ENCODE peak calls at places on chromosomes 4 and X, in seven cellular contexts. S, M, V, T, I, G and H are unnamed samples.

GRCh38 chrX:7074135-7074907 is 73.2 kb upstream of the STS start:
- DNase-seq in S (no peak), M (no peak), V (no peak), T (no peak), I (no peak), G (no peak), H (no peak)

GRCh38 chr4:8084712-8085490 is 73.7 kb downstream of the ABLIM2 start:
- DNase-seq in S (peak; percentile 21), M (no peak), V (no peak), T (no peak), I (no peak), G (no peak), H (no peak)

GRCh38 chr4:13527983-13528822 is 16.1 kb downstream of the NKX3-2 start:
- DNase-seq in S (no peak), M (no peak), V (no peak), T (no peak), I (no peak), G (no peak), H (no peak)

GRCh38 chr4:87426865-87427517 is 4.6 kb downstream of the NUDT9 start:
- DNase-seq in S (no peak), M (no peak), V (no peak), T (no peak), I (no peak), G (no peak), H (no peak)

GRCh38 chr4:85210353-85210752 is 243.9 kb upstream of the WDFY3 start:
- DNase-seq in S (no peak), M (no peak), V (no peak), T (no peak), I (no peak), G (peak; percentile 86), H (no peak)

GRCh38 chr4:38663021-38663800 is 788 bp upstream of the KLF3 start:
- DNase-seq in S (no peak), M (no peak), V (no peak), T (no peak), I (no peak), G (no peak), H (peak; percentile 24)

GRCh38 chrX:117972681-117973080 is 143.9 kb downstream of the KLHL13 start:
- DNase-seq in S (no peak), M (no peak), V (no peak), T (no peak), I (no peak), G (no peak), H (no peak)

GRCh38 chrX:70554081-70554480 is 109.4 kb downstream of the DLG3 start:
- DNase-seq in S (no peak), M (peak; percentile 0), V (no peak), T (peak; percentile 6), I (no peak), G (peak; percentile 59), H (no peak)

GRCh38 chrX:24426921-24427746 is 38.0 kb upstream of the PDK3 start:
- DNase-seq in S (peak; percentile 23), M (no peak), V (no peak), T (peak; percentile 43), I (no peak), G (no peak), H (no peak)

GRCh38 chrX:147953976-147954375 is 27.2 kb upstream of the FMR1NB start:
- DNase-seq in S (no peak), M (no peak), V (no peak), T (no peak), I (no peak), G (no peak), H (no peak)

GRCh38 chr4:89299153-89299789 is 8.3 kb downstream of the GPRIN3 start:
- DNase-seq in S (peak; percentile 25), M (no peak), V (no peak), T (no peak), I (no peak), G (no peak), H (no peak)

GRCh38 chrX:125492439-125492838 is 172.8 kb downstream of the TEX13C start:
- DNase-seq in S (no peak), M (no peak), V (no peak), T (no peak), I (no peak), G (no peak), H (no peak)

GRCh38 chr4:7196731-7197130 is 4.4 kb downstream of the SORCS2 start:
- DNase-seq in S (no peak), M (no peak), V (no peak), T (no peak), I (no peak), G (peak; percentile 59), H (no peak)

GRCh38 chr4:83075271-83075670 is 39.3 kb downstream of the PLAC8 start:
- DNase-seq in S (no peak), M (no peak), V (no peak), T (no peak), I (no peak), G (no peak), H (no peak)

GRCh38 chr4:121376097-121376496 is 4.7 kb downstream of the QRFPR start:
- DNase-seq in S (no peak), M (no peak), V (no peak), T (no peak), I (no peak), G (no peak), H (no peak)

GRCh38 chr4:182382941-182383340 is 139.7 kb downstream of the TENM3 start:
- DNase-seq in S (no peak), M (no peak), V (no peak), T (no peak), I (no peak), G (no peak), H (no peak)

GRCh38 chr4:108141213-108142045 is 27.3 kb downstream of the LEF1 start:
- DNase-seq in S (no peak), M (no peak), V (no peak), T (no peak), I (no peak), G (no peak), H (no peak)

GRCh38 chrX:40933132-40934078 is 151.8 kb upstream of the USP9X start:
- DNase-seq in S (no peak), M (peak; percentile 41), V (peak; percentile 72), T (peak; percentile 44), I (no peak), G (peak; percentile 27), H (no peak)

GRCh38 chr4:173522160-173522873 is 7.7 kb downstream of the HAND2 start:
- DNase-seq in S (peak; percentile 73), M (peak; percentile 58), V (peak; percentile 81), T (peak; percentile 93), I (no peak), G (no peak), H (peak; percentile 59)

GRCh38 chr4:173520921-173521473 is 9.0 kb downstream of the HAND2 start:
- DNase-seq in S (no peak), M (no peak), V (no peak), T (no peak), I (no peak), G (no peak), H (no peak)

GRCh38 chr4:173521474-173522159 is 8.4 kb downstream of the HAND2 start:
- DNase-seq in S (no peak), M (no peak), V (no peak), T (no peak), I (no peak), G (no peak), H (no peak)

GRCh38 chr4:173524218-173525117 is 5.6 kb downstream of the HAND2 start:
- DNase-seq in S (no peak), M (no peak), V (no peak), T (no peak), I (no peak), G (no peak), H (no peak)

DNA sequence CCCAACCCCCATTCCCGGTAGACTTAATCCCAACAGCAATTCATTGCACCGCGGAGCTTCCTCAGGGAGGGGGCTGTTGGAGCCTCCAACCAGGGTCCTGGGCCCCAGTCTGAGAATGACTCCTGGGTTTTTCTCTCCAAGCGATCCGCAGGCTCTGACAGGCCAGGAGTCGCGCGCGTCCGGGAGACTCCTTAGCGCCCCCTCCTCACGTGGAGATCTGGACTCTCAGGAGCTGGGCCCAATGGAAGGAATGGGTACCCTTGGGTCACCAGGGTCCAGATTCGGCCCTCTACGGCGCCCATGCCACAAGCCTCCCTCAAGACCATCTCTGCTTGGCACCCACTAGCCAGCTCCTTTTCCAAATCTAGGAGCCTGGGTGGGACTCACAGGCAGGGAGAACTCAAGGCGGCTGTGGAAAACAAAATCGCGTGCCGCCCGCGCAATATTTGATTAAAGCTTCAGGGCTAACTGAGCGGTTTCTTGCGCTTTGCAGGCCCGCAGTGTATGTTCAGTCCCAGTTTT is 7.1 kb downstream of the HAND2 start:
- DNase-seq in S (no peak), M (no peak), V (no peak), T (no peak), I (no peak), G (no peak), H (no peak)
- H3K4me3 ChIP-seq in S (no peak overlapping the region), M (peak overlapping the region; percentile 47), V (peak overlapping the region; percentile 57), T (no peak overlapping the region), I (no peak overlapping the region), G (no peak overlapping the region), H (peak overlapping the region; percentile 66)

GRCh38 chrX:49054073-49054762 is 4.6 kb upstream of the CCDC120 start:
- DNase-seq in S (no peak), M (no peak), V (no peak), T (no peak), I (no peak), G (no peak), H (no peak)
- H3K4me3 ChIP-seq in S (no peak overlapping the region), M (peak overlapping the region; percentile 53), V (peak overlapping the region; percentile 58), T (peak overlapping the region; percentile 60), I (no peak overlapping the region), G (peak overlapping the region; percentile 70), H (peak overlapping the region; percentile 59)

GRCh38 chrX:139883984-139884383 is 48.9 kb downstream of the ATP11C start:
- DNase-seq in S (no peak), M (no peak), V (no peak), T (no peak), I (no peak), G (no peak), H (no peak)

GRCh38 chrX:139877710-139878414 is 55.0 kb downstream of the ATP11C start:
- DNase-seq in S (no peak), M (no peak), V (no peak), T (no peak), I (no peak), G (peak; percentile 14), H (no peak)

GRCh38 chrX:139882299-139882698 is 50.6 kb downstream of the ATP11C start:
- DNase-seq in S (no peak), M (no peak), V (no peak), T (no peak), I (no peak), G (no peak), H (no peak)

GRCh38 chrX:139881572-139881971 is 51.3 kb downstream of the ATP11C start:
- DNase-seq in S (no peak), M (no peak), V (peak; percentile 7), T (no peak), I (no peak), G (peak; percentile 52), H (no peak)

DNA sequence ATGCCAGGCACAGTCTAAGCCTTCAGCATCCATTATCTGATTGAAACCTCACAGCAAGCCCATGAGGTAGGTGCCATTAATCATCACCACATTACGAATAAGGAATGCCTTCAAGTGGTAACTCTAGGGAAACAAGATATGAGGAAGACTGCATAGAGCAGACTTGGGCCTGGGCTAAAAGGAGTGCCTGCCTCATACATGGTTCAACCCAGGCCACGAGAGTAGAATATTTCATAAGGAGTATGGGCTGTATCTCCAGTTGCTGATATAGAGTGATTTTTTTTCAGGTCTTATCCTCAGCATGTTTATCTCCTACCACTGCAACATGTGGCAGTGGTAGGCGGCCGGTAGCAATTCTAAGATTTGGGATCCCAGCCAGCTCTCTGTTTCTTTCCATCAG is 51.7 kb downstream of the ATP11C start:
- DNase-seq in S (no peak), M (peak; percentile 68), V (no peak), T (no peak), I (no peak), G (no peak), H (no peak)
- H3K4me3 ChIP-seq in S (no peak overlapping the region), M (no peak overlapping the region), V (no peak overlapping the region), T (no peak overlapping the region), I (no peak overlapping the region), G (no peak overlapping the region), H (no peak overlapping the region)

GRCh38 chrX:33339219-33339618 is 127.9 kb upstream of the DMD start:
- DNase-seq in S (no peak), M (peak; percentile 3), V (no peak), T (peak; percentile 10), I (no peak), G (peak; percentile 1), H (no peak)
- H3K4me3 ChIP-seq in S (no peak overlapping the region), M (no peak overlapping the region), V (peak overlapping the region; percentile 22), T (peak overlapping the region; percentile 14), I (no peak overlapping the region), G (no peak overlapping the region), H (peak overlapping the region; percentile 27)